ENCODE peak calls at places on chromosomes 5 and 9, in eight cellular contexts. V, D, R, Y, I, P, A and N are unnamed samples.

GRCh38 chr5:124790261-124790894 is 43.9 kb upstream of the ZNF608 start:
- DNase-seq in R (no peak), V (no peak), Y (peak; percentile 24), A (no peak), P (no peak), I (no peak), D (no peak), N (no peak)

GRCh38 chr9:127912296-127912695 is 4.5 kb downstream of the ST6GALNAC4 start:
- DNase-seq in P (no peak), A (no peak), D (peak; percentile 12), V (no peak), I (no peak), Y (no peak), R (no peak), N (no peak)

GRCh38 chr9:125405938-125406811 is 144.5 kb downstream of the GAPVD1 start:
- DNase-seq in Y (no peak), R (no peak), A (no peak), I (no peak), D (no peak), P (peak; percentile 16), V (no peak), N (no peak)

GRCh38 chr5:163822548-163822947 is 317.1 kb downstream of the MAT2B start:
- DNase-seq in R (peak; percentile 9), V (no peak), D (no peak), Y (no peak), A (no peak), I (no peak), P (no peak), N (no peak)

GRCh38 chr5:149333711-149334443 is 11.4 kb upstream of the GRPEL2 start:
- DNase-seq in Y (no peak), V (no peak), R (no peak), A (no peak), I (no peak), P (no peak), D (no peak), N (no peak)

GRCh38 chr9:88372103-88372694 is 16.0 kb upstream of the SPIN1 start:
- DNase-seq in D (no peak), P (no peak), A (no peak), V (no peak), R (no peak), I (no peak), Y (no peak), N (no peak)

GRCh38 chr5:90558344-90559192 is at the start of gene ADGRV1:
- DNase-seq in D (peak; percentile 89), P (peak; percentile 90), V (peak; percentile 97), R (peak; percentile 99), Y (peak; percentile 94), A (peak; percentile 88), I (peak; percentile 92), N (peak; percentile 91)

GRCh38 chr9:12784461-12785250 is 9.8 kb downstream of the LURAP1L start:
- DNase-seq in R (no peak), D (peak; percentile 42), A (no peak), Y (peak; percentile 84), I (peak; percentile 70), V (no peak), P (peak; percentile 77), N (no peak)

GRCh38 chr5:93604119-93604963 is 21.3 kb downstream of the NR2F1 start:
- DNase-seq in P (no peak), I (no peak), V (peak; percentile 50), Y (no peak), A (no peak), D (no peak), R (peak; percentile 74), N (no peak)

GRCh38 chr5:2007906-2008437 is 125.2 kb upstream of the IRX4 start:
- DNase-seq in A (peak; percentile 67), R (no peak), V (no peak), D (no peak), Y (no peak), P (no peak), I (no peak), N (no peak)

GRCh38 chr5:65062684-65063083 is 294.0 kb downstream of the CWC27 start:
- DNase-seq in A (no peak), Y (peak; percentile 65), P (no peak), I (no peak), D (no peak), V (no peak), R (no peak), N (no peak)

DNA sequence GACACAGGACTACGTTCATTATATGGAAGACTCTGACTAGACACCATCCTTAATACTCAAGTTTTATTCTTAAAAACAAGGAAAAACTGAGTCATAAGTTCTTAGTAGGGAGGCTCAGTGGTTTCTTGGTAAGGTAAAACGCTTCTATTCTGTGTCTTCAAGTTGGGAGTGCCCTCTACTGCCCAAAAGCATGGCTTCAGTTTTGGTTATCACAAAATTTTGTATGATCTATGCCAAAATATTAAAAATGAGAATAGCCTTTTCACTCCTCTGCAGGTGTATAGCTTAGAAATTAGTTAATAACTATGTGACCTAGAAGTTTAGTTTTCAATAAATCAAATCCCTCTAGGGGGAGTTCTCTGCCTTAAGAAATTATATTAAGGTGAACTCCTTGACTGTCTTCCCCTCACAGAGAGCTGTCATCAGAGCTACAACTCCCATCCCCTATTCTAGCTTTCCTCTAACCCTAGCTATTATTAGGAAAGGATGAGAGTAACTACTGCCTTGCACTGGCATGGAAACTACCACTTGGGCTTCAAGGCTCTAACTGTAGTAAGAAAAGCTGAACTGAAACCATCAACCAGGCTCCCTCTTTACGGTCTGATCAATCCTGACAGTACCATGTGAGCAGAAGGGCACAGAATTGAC is 189.7 kb downstream of the GNAQ start:
- DNase-seq in V (no peak), I (no peak), Y (no peak), D (no peak), A (no peak), P (no peak), R (no peak), N (no peak)
- TF ChIP-seq CTCF in V (no peak), I (peak; percentile 27), Y (peak; percentile 9), D (no peak), A (peak; percentile 61), P (no peak), R (peak; percentile 9), N (no peak)

GRCh38 chr5:6758201-6758600 is 45.0 kb downstream of the TENT4A start:
- DNase-seq in I (no peak), Y (no peak), V (no peak), D (no peak), A (peak; percentile 44), R (no peak), P (no peak), N (no peak)

GRCh38 chr5:6760636-6761035 is 47.4 kb downstream of the TENT4A start:
- DNase-seq in A (peak; percentile 51), P (no peak), R (no peak), I (peak; percentile 66), V (no peak), Y (no peak), D (no peak), N (no peak)

GRCh38 chr5:6760003-6760402 is 46.8 kb downstream of the TENT4A start:
- DNase-seq in V (no peak), A (peak; percentile 28), Y (no peak), D (no peak), R (no peak), P (no peak), I (no peak), N (no peak)

GRCh38 chr5:6758706-6759105 is 45.5 kb downstream of the TENT4A start:
- DNase-seq in V (no peak), D (no peak), A (peak; percentile 43), P (no peak), I (no peak), Y (no peak), R (no peak), N (no peak)

DNA sequence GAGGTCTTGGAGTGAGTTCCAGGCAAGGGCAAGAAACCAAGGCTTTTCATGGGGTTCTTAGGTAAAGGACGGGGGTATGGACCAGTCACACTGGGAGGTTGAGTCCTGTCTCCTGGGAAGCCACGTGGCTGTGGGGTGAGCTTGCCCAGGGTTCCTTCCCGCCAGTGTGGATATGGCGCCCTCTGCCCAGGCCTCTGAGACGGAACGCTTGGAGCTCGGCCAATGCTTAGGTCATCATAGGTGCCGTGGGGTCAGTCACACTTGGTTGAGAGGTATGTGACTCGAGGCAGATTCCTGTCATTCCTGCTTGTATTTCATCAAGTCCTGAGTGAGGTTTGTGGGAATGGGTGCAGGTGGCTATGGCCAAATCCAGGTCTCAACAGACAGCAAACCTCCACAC is 46.2 kb downstream of the TENT4A start:
- DNase-seq in I (no peak), R (no peak), D (no peak), A (peak; percentile 61), Y (no peak), P (peak; percentile 11), V (no peak), N (no peak)
- TF ChIP-seq CTCF in I (no peak), R (peak; percentile 7), D (no peak), A (peak; percentile 27), Y (no peak), P (no peak), V (no peak), N (no peak)

GRCh38 chr5:180201051-180201987 is 7.7 kb downstream of the RASGEF1C start:
- DNase-seq in I (no peak), Y (peak; percentile 44), V (peak; percentile 83), A (no peak), D (no peak), P (no peak), R (peak; percentile 75), N (no peak)
- TF ChIP-seq CTCF in I (peak; percentile 18), Y (peak; percentile 46), V (peak; percentile 84), A (peak; percentile 25), D (peak; percentile 19), P (peak; percentile 24), R (peak; percentile 73), N (peak; percentile 57)

GRCh38 chr9:124315856-124316255 is 58.1 kb downstream of the NEK6 start:
- DNase-seq in I (no peak), D (no peak), Y (no peak), A (no peak), V (no peak), R (no peak), P (no peak), N (no peak)

GRCh38 chr9:124309665-124310064 is 51.9 kb downstream of the NEK6 start:
- DNase-seq in P (peak; percentile 82), R (peak; percentile 20), D (no peak), A (peak; percentile 88), Y (peak; percentile 40), V (no peak), I (no peak), N (no peak)

GRCh38 chr9:124313940-124314339 is 56.2 kb downstream of the NEK6 start:
- DNase-seq in I (no peak), P (no peak), Y (no peak), D (no peak), R (no peak), A (no peak), V (no peak), N (no peak)

GRCh38 chr9:124311283-124311682 is 53.5 kb downstream of the NEK6 start:
- DNase-seq in D (no peak), R (no peak), V (peak; percentile 53), A (no peak), Y (no peak), P (no peak), I (no peak), N (no peak)

GRCh38 chr9:124312290-124313265 is 54.8 kb downstream of the NEK6 start:
- DNase-seq in I (no peak), Y (no peak), A (no peak), V (peak; percentile 59), D (no peak), P (no peak), R (peak; percentile 45), N (no peak)
- TF ChIP-seq CTCF in I (no peak), Y (no peak), A (no peak), V (no peak), D (no peak), P (no peak), R (peak; percentile 50), N (no peak)